ENCODE peak calls at places on chromosomes 12 and 14, in ten cellular contexts. V, E, G, M, N, X, Q, R, Y and I are unnamed samples.

GRCh38 chr12:58395470-58395869 is 454.1 kb downstream of the ATP23 start:
- DNase-seq in V (no peak), E (no peak), G (no peak), M (no peak), N (no peak), X (peak; percentile 82), Q (peak; percentile 85), R (peak; percentile 31), Y (no peak), I (no peak)

GRCh38 chr12:81809829-81810595 is 50.9 kb upstream of the PPFIA2 start:
- DNase-seq in V (no peak), E (no peak), G (no peak), M (no peak), N (no peak), X (no peak), Q (no peak), R (no peak), Y (no peak), I (peak; percentile 45)

GRCh38 chr12:46214668-46215429 is 54.0 kb downstream of the SLC38A1 start:
- DNase-seq in V (no peak), E (peak; percentile 42), G (peak; percentile 77), M (peak; percentile 69), N (peak; percentile 81), X (no peak), Q (no peak), R (no peak), Y (no peak), I (no peak)

GRCh38 chr12:46266382-46266791 is 2.5 kb downstream of the SLC38A1 start:
- DNase-seq in V (no peak), E (peak; percentile 65), G (no peak), M (peak; percentile 30), N (peak; percentile 43), X (peak; percentile 62), Q (peak; percentile 80), R (peak; percentile 66), Y (no peak), I (no peak)

GRCh38 chr12:1272132-1272531 is 281.1 kb downstream of the ERC1 start:
- DNase-seq in V (no peak), E (no peak), G (peak; percentile 23), M (no peak), N (peak; percentile 15), X (peak; percentile 25), Q (no peak), R (peak; percentile 48), Y (no peak), I (no peak)

GRCh38 chr14:68384335-68384734 is 408.5 kb downstream of the ZFP36L1 start:
- DNase-seq in V (no peak), E (peak; percentile 39), G (no peak), M (no peak), N (no peak), X (no peak), Q (no peak), R (no peak), Y (no peak), I (no peak)

GRCh38 chr12:92503977-92504966 is 198.5 kb upstream of the PLEKHG7 start:
- DNase-seq in V (no peak), E (peak; percentile 28), G (no peak), M (no peak), N (no peak), X (peak; percentile 5), Q (no peak), R (peak; percentile 85), Y (no peak), I (no peak)

GRCh38 chr12:60279224-60279623 is 683.4 kb downstream of the SLC16A7 start:
- DNase-seq in V (no peak), E (no peak), G (no peak), M (no peak), N (no peak), X (no peak), Q (no peak), R (no peak), Y (no peak), I (no peak)

GRCh38 chr12:67388331-67389163 is 119.4 kb downstream of the CAND1 start:
- DNase-seq in V (no peak), E (no peak), G (no peak), M (no peak), N (no peak), X (no peak), Q (no peak), R (peak; percentile 46), Y (peak; percentile 66), I (no peak)

GRCh38 chr14:68779761-68780323 is 13.0 kb downstream of the ZFP36L1 start:
- DNase-seq in V (no peak), E (peak; percentile 72), G (peak; percentile 43), M (peak; percentile 49), N (peak; percentile 62), X (peak; percentile 93), Q (no peak), R (peak; percentile 96), Y (no peak), I (no peak)

GRCh38 chr12:100987552-100988277 is 193.1 kb downstream of the ANO4 start:
- DNase-seq in V (no peak), E (no peak), G (no peak), M (no peak), N (no peak), X (peak; percentile 73), Q (peak; percentile 41), R (peak; percentile 40), Y (no peak), I (peak; percentile 20)

GRCh38 chr12:65005716-65006115 is 115.4 kb downstream of the WIF1 start:
- DNase-seq in V (no peak), E (no peak), G (no peak), M (no peak), N (no peak), X (no peak), Q (no peak), R (no peak), Y (no peak), I (no peak)

GRCh38 chr12:9760699-9761406 is at the start of gene CD69:
- DNase-seq in V (peak; percentile 76), E (peak; percentile 39), G (peak; percentile 71), M (peak; percentile 67), N (peak; percentile 90), X (no peak), Q (no peak), R (no peak), Y (no peak), I (no peak)

GRCh38 chr12:40911676-40912075 is 219.4 kb downstream of the CNTN1 start:
- DNase-seq in V (no peak), E (no peak), G (no peak), M (no peak), N (no peak), X (no peak), Q (no peak), R (no peak), Y (no peak), I (no peak)

GRCh38 chr12:20395791-20396550 is 27.6 kb downstream of the PDE3A start:
- DNase-seq in V (no peak), E (no peak), G (no peak), M (no peak), N (no peak), X (no peak), Q (no peak), R (no peak), Y (no peak), I (no peak)

GRCh38 chr12:9869307-9870161 is at the start of gene CLEC2B:
- DNase-seq in V (no peak), E (no peak), G (no peak), M (no peak), N (peak; percentile 30), X (peak; percentile 70), Q (peak; percentile 83), R (peak; percentile 73), Y (no peak), I (peak; percentile 71)

GRCh38 chr12:91496337-91496736 is 313.7 kb upstream of the DCN start:
- DNase-seq in V (no peak), E (no peak), G (no peak), M (no peak), N (no peak), X (no peak), Q (no peak), R (no peak), Y (no peak), I (no peak)

GRCh38 chr12:67220065-67220464 is 49.1 kb upstream of the CAND1 start:
- DNase-seq in V (no peak), E (no peak), G (no peak), M (no peak), N (no peak), X (peak; percentile 7), Q (no peak), R (no peak), Y (peak; percentile 34), I (no peak)

GRCh38 chr12:104768033-104768432 is 190.1 kb downstream of the SLC41A2 start:
- DNase-seq in V (no peak), E (no peak), G (no peak), M (no peak), N (no peak), X (no peak), Q (no peak), R (no peak), Y (no peak), I (no peak)

GRCh38 chr14:63362305-63362914 is 43.7 kb upstream of the GPHB5 start:
- DNase-seq in V (no peak), E (no peak), G (no peak), M (no peak), N (no peak), X (no peak), Q (no peak), R (no peak), Y (no peak), I (no peak)

GRCh38 chr12:1859643-1860042 is 39.3 kb downstream of the LRTM2 start:
- DNase-seq in V (no peak), E (peak; percentile 4), G (no peak), M (no peak), N (no peak), X (no peak), Q (peak; percentile 60), R (peak; percentile 15), Y (no peak), I (no peak)

GRCh38 chr14:23074906-23075305 is 17.6 kb upstream of the CDH24 start:
- DNase-seq in V (no peak), E (no peak), G (no peak), M (no peak), N (no peak), X (no peak), Q (no peak), R (no peak), Y (no peak), I (no peak)

GRCh38 chr12:113161415-113162016 is 12.0 kb downstream of the CFAP73 start:
- DNase-seq in V (no peak), E (no peak), G (no peak), M (no peak), N (no peak), X (peak; percentile 60), Q (peak; percentile 44), R (no peak), Y (peak; percentile 83), I (no peak)

GRCh38 chr14:103840016-103840415 is 7.4 kb downstream of the PPP1R13B start:
- DNase-seq in V (no peak), E (no peak), G (no peak), M (no peak), N (no peak), X (peak; percentile 63), Q (no peak), R (no peak), Y (no peak), I (no peak)

GRCh38 chr12:90842477-90842876 is 112.5 kb downstream of the CCER1 start:
- DNase-seq in V (no peak), E (no peak), G (no peak), M (no peak), N (no peak), X (no peak), Q (no peak), R (no peak), Y (no peak), I (no peak)

GRCh38 chr12:51848843-51849735 is 571 bp upstream of the FIGNL2 start:
- DNase-seq in V (no peak), E (no peak), G (no peak), M (no peak), N (no peak), X (peak; percentile 75), Q (no peak), R (no peak), Y (no peak), I (no peak)